ENCODE peak calls at places on chromosome 17, in six cellular contexts. G is GM12891, V is K562, C is H1, K is GM12878, O is HepG2. J is an unnamed sample.

GRCh38 chr17:75751676-75752404 is 13.2 kb downstream of the GALK1 start:
- DNase-seq in G (no peak), V (no peak), C (no peak), K (no peak), O (no peak), J (no peak)

GRCh38 chr17:8126306-8127066 is 2.6 kb upstream of the HES7 start:
- DNase-seq in G (no peak), V (peak), C (peak), K (no peak), O (no peak), J (no peak)

GRCh38 chr17:72591500-72592241 is 470.9 kb downstream of the SOX9 start:
- DNase-seq in G (no peak), V (no peak), C (peak), K (no peak), O (peak), J (no peak)

GRCh38 chr17:1999557-2000251 is 25.4 kb downstream of the RTN4RL1 start:
- DNase-seq in G (no peak), V (no peak), C (no peak), K (no peak), O (peak), J (no peak)

GRCh38 chr17:56153215-56153614 is at the start of gene ANKFN1:
- DNase-seq in G (no peak), V (no peak), C (no peak), K (no peak), O (no peak), J (no peak)

GRCh38 chr17:7204335-7204734 is 15.3 kb downstream of the DLG4 start:
- DNase-seq in G (no peak), V (no peak), C (no peak), K (no peak), O (no peak), J (no peak)

GRCh38 chr17:44314869-44315661 is 6.7 kb downstream of the RUNDC3A start:
- DNase-seq in G (peak), V (peak), C (peak), K (no peak), O (no peak), J (peak)

GRCh38 chr17:75514299-75515228 is 773 bp downstream of the CASKIN2 start:
- DNase-seq in G (no peak), V (peak), C (peak), K (no peak), O (no peak), J (no peak)

GRCh38 chr17:70929226-70929625 is 759.9 kb downstream of the KCNJ2 start:
- DNase-seq in G (no peak), V (no peak), C (no peak), K (no peak), O (no peak), J (no peak)

GRCh38 chr17:48028736-48029135 is 8.9 kb downstream of the COPZ2 start:
- DNase-seq in G (no peak), V (no peak), C (no peak), K (no peak), O (no peak), J (no peak)

GRCh38 chr17:57545836-57546305 is 199.2 kb downstream of the CCDC182 start:
- DNase-seq in G (no peak), V (no peak), C (no peak), K (no peak), O (no peak), J (no peak)

GRCh38 chr17:2347805-2348685 is 10.7 kb downstream of the SGSM2 start:
- DNase-seq in G (no peak), V (no peak), C (peak), K (no peak), O (peak), J (no peak)

GRCh38 chr17:33039874-33040273 is 48.2 kb downstream of the SPACA3 start:
- DNase-seq in G (no peak), V (no peak), C (no peak), K (no peak), O (no peak), J (no peak)

GRCh38 chr17:77451271-77451893 is 310.6 kb downstream of the SEC14L1 start:
- DNase-seq in G (no peak), V (peak), C (peak), K (no peak), O (peak), J (peak)

GRCh38 chr17:31085563-31085962 is 9.2 kb upstream of the NF1 start:
- DNase-seq in G (no peak), V (peak), C (no peak), K (no peak), O (no peak), J (no peak)

GRCh38 chr17:4368341-4368740 is 1.9 kb upstream of the UBE2G1 start:
- DNase-seq in G (no peak), V (no peak), C (no peak), K (no peak), O (no peak), J (no peak)

GRCh38 chr17:2475056-2475455 is 36.6 kb downstream of the METTL16 start:
- DNase-seq in G (no peak), V (no peak), C (no peak), K (no peak), O (no peak), J (no peak)

GRCh38 chr17:45977976-45978626 is 20.9 kb upstream of the STH start:
- DNase-seq in G (no peak), V (no peak), C (no peak), K (no peak), O (no peak), J (no peak)

GRCh38 chr17:5555254-5555653 is 29.1 kb downstream of the NLRP1 start:
- DNase-seq in G (no peak), V (no peak), C (no peak), K (no peak), O (no peak), J (no peak)

GRCh38 chr17:83057793-83058477 is 21.5 kb upstream of the METRNL start:
- DNase-seq in G (no peak), V (no peak), C (no peak), K (no peak), O (no peak), J (no peak)
- TF ChIP-seq TAF1 in G (no peak), V (no peak), C (no peak), K (no peak), O (no peak), J (no peak)

GRCh38 chr17:50861334-50861676 is 4.8 kb downstream of the TOB1 start:
- DNase-seq in G (no peak), V (no peak), C (no peak), K (no peak), O (no peak), J (no peak)
- TF ChIP-seq POLR2A in G (no peak), V (peak), C (no peak), K (no peak), O (no peak), J (no peak)

GRCh38 chr17:68801564-68801963 is 153.6 kb downstream of the ABCA8 start:
- DNase-seq in G (no peak), V (no peak), C (no peak), K (no peak), O (no peak), J (no peak)

GRCh38 chr17:68803122-68803615 is 152.0 kb downstream of the ABCA8 start:
- DNase-seq in G (no peak), V (no peak), C (no peak), K (no peak), O (no peak), J (no peak)

GRCh38 chr17:68805609-68806008 is 149.6 kb downstream of the ABCA8 start:
- DNase-seq in G (no peak), V (no peak), C (no peak), K (no peak), O (no peak), J (no peak)

GRCh38 chr17:68807998-68808772 is 147.0 kb downstream of the ABCA8 start:
- DNase-seq in G (no peak), V (no peak), C (no peak), K (no peak), O (no peak), J (no peak)

GRCh38 chr17:68804777-68805176 is 150.4 kb downstream of the ABCA8 start:
- DNase-seq in G (no peak), V (no peak), C (no peak), K (no peak), O (no peak), J (no peak)
- TF ChIP-seq TAF1 in G (no peak), V (no peak), C (no peak), K (no peak), O (no peak), J (no peak)

GRCh38 chr17:41530062-41531048 is 2.2 kb upstream of the KRT19 start:
- DNase-seq in G (no peak), V (peak), C (no peak), K (no peak), O (peak), J (no peak)
- TF ChIP-seq POLR2A in G (no peak), V (no peak), C (no peak), K (no peak), O (no peak), J (no peak)

GRCh38 chr17:27376637-27377547 is 79.4 kb upstream of the KSR1 start:
- DNase-seq in G (no peak), V (no peak), C (no peak), K (no peak), O (no peak), J (no peak)
- TF ChIP-seq TAF1 in G (no peak), V (no peak), C (no peak), K (no peak), O (no peak), J (no peak)

GRCh38 chr17:39754161-39754957 is 16.6 kb downstream of the GRB7 start:
- DNase-seq in G (peak), V (peak), C (peak), K (peak), O (peak), J (peak)
- TF ChIP-seq POLR2A in G (no peak), V (peak), C (no peak), K (peak), O (no peak), J (peak)

GRCh38 chr17:42459256-42459982 is 741 bp downstream of the ATP6V0A1 start:
- DNase-seq in G (no peak), V (peak), C (no peak), K (no peak), O (peak), J (no peak)
- TF ChIP-seq TAF1 in G (no peak), V (no peak), C (no peak), K (no peak), O (no peak), J (no peak)

GRCh38 chr17:60392845-60393702 is 1.1 kb upstream of the USP32 start:
- DNase-seq in G (no peak), V (no peak), C (no peak), K (peak), O (peak), J (no peak)
- TF ChIP-seq POLR2A in G (no peak), V (peak), C (peak), K (no peak), O (no peak), J (no peak)

GRCh38 chr17:80260791-80261158 is at the start of gene RNF213:
- DNase-seq in G (peak), V (peak), C (peak), K (no peak), O (no peak), J (peak)
- TF ChIP-seq TAF1 in G (no peak), V (no peak), C (peak), K (no peak), O (no peak), J (no peak)

GRCh38 chr17:14205992-14206461 is 30.6 kb downstream of the CDRT15 start:
- DNase-seq in G (no peak), V (no peak), C (no peak), K (no peak), O (no peak), J (no peak)
- TF ChIP-seq POLR2A in G (no peak), V (no peak), C (no peak), K (no peak), O (no peak), J (no peak)